ENCODE peak calls at places on chromosomes 11 and 22, in four cellular contexts. O is GM12891, S is spleen, K is tibial nerve. E is an unnamed sample.

GRCh38 chr11:3165152-3165705 is at the start of gene OSBPL5:
- DNase-seq in O (peak), K (peak), S (peak), E (peak)

GRCh38 chr11:89452780-89453179 is 38.4 kb downstream of the NOX4 start:
- DNase-seq in O (no peak), K (no peak), S (no peak), E (no peak)

GRCh38 chr11:101582242-101583052 is 1.4 kb downstream of the TRPC6 start:
- DNase-seq in S (peak), K (no peak), O (no peak), E (no peak)

GRCh38 chr22:46070215-46070721 is 80.1 kb upstream of the PPARA start:
- DNase-seq in O (no peak), S (peak), K (peak), E (no peak)

GRCh38 chr22:47808886-47809620 is 1046.6 kb downstream of the TBC1D22A start:
- DNase-seq in K (no peak), O (no peak), S (no peak), E (no peak)

GRCh38 chr22:50507991-50508884 is at the start of gene NCAPH2:
- DNase-seq in O (peak), K (peak), S (peak), E (peak)

GRCh38 chr22:47015589-47016178 is 253.2 kb downstream of the TBC1D22A start:
- DNase-seq in S (no peak), K (no peak), O (no peak), E (no peak)

GRCh38 chr11:12160231-12160630 is 49.8 kb downstream of the MICAL2 start:
- DNase-seq in O (no peak), S (no peak), K (no peak), E (no peak)

GRCh38 chr22:49856766-49857618 is 3.3 kb downstream of the ZBED4 start:
- DNase-seq in O (no peak), S (peak), K (no peak), E (no peak)

GRCh38 chr11:94924074-94925031 is 49.0 kb downstream of the CWC15 start:
- DNase-seq in K (no peak), S (no peak), O (no peak), E (no peak)

GRCh38 chr11:120599816-120600420 is 88.4 kb downstream of the GRIK4 start:
- DNase-seq in K (no peak), S (peak), O (no peak), E (no peak)

GRCh38 chr11:127392575-127392974 is 392.0 kb upstream of the KIRREL3 start:
- DNase-seq in K (no peak), S (no peak), O (no peak), E (no peak)

GRCh38 chr11:75289919-75290318 is 49.3 kb downstream of the TPBGL start:
- DNase-seq in O (no peak), K (no peak), S (no peak), E (no peak)

GRCh38 chr11:18669629-18670162 is 28.9 kb upstream of the TMEM86A start:
- DNase-seq in S (no peak), O (no peak), K (no peak), E (no peak)

GRCh38 chr22:27487600-27488450 is 313.7 kb downstream of the MN1 start:
- DNase-seq in K (no peak), O (no peak), S (no peak), E (no peak)

GRCh38 chr11:35056391-35057093 is 82.4 kb upstream of the CD44 start:
- DNase-seq in O (no peak), S (no peak), K (no peak), E (no peak)

GRCh38 chr22:42920101-42920820 is 63.2 kb upstream of the ARFGAP3 start:
- DNase-seq in K (no peak), O (no peak), S (peak), E (no peak)

GRCh38 chr11:665062-665706 is 28.1 kb downstream of the DRD4 start:
- DNase-seq in K (no peak), O (no peak), S (no peak), E (no peak)

GRCh38 chr11:22778642-22779041 is 51.0 kb downstream of the SVIP start:
- DNase-seq in S (no peak), O (no peak), K (no peak), E (no peak)

GRCh38 chr11:77130763-77131513 is 2.9 kb downstream of the MYO7A start:
- DNase-seq in K (peak), S (no peak), O (no peak), E (no peak)

GRCh38 chr11:97687106-97687505 is 1297.3 kb downstream of the JRKL start:
- DNase-seq in K (no peak), O (no peak), S (no peak), E (no peak)

GRCh38 chr11:60281482-60281881 is 1.0 kb downstream of the MS4A4A start:
- DNase-seq in S (no peak), K (no peak), O (no peak), E (no peak)

GRCh38 chr22:38176170-38176741 is 5.4 kb downstream of the PLA2G6 start:
- DNase-seq in S (peak), K (peak), O (no peak), E (no peak)

DNA sequence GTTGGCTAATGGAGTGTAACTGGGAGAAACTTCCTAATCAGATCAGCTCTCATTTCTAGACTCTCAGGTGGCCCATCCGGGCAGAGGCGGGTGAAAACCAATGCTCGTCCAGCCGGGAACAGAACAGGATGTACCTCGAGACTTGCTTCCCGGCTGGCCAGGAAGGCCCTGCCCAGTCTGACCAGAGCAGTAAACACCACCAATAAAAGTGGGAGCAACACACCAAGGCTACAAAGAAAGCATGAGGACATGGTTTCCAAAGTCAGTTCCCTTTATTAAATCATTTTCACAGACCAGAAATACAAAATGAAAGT is 940 bp upstream of the TNKS1BP1 start:
- DNase-seq in O (no peak), S (no peak), K (peak), E (peak)
- TF ChIP-seq POLR2A in O (no peak), S (no peak), K (no peak), E (no peak)

GRCh38 chr11:69013009-69013951 is at the start of gene MRGPRF:
- DNase-seq in S (peak), O (no peak), K (peak), E (no peak)
- TF ChIP-seq POLR2A in S (no peak), O (no peak), K (no peak), E (no peak)

DNA sequence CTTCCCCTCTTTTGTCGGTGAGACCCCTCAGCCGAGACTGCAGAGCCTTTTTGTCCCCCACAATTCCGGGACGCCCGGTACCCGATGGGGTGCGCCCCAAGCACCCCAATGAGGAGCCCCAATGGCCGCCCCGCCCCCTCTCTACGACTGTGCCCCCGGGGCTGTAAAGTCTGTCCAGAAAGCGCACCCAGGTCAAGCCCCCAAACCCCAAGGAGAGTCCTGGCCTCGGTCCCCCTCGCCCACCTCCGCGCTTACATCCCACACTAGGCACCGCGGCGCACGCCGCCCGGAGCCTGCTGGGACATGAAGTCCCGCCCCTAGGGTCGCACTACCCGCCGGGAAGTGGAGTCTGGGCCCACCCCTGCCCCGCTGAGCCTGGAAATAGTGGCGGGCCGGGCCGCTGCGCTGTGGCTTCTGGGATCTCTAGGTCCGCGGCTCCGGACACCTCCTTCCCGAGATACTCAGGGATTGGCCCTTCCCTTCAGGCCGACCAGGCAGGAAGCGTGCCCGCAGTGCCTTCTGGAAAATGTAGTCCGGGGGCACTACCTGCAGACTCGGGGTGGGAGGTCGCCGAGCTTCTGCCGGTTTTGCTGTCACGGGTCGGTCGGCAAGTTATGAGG is at the start of gene MEN1:
- DNase-seq in S (peak), K (peak), O (peak), E (peak)
- TF ChIP-seq POLR2A in S (no peak), K (peak), O (no peak), E (peak)

GRCh38 chr11:36249271-36249670 is 40.0 kb downstream of the COMMD9 start:
- DNase-seq in K (no peak), S (no peak), O (no peak), E (no peak)

GRCh38 chr11:36253238-36253637 is 36.0 kb downstream of the COMMD9 start:
- DNase-seq in K (no peak), O (no peak), S (no peak), E (no peak)

GRCh38 chr11:36247493-36247892 is 41.7 kb downstream of the COMMD9 start:
- DNase-seq in O (no peak), K (no peak), S (no peak), E (no peak)

GRCh38 chr11:36254739-36255138 is 34.5 kb downstream of the COMMD9 start:
- DNase-seq in O (no peak), S (no peak), K (no peak), E (no peak)

GRCh38 chr11:36251716-36252307 is 37.4 kb downstream of the COMMD9 start:
- DNase-seq in S (no peak), K (no peak), O (no peak), E (no peak)
- TF ChIP-seq POLR2A in S (no peak), K (no peak), O (no peak), E (no peak)

DNA sequence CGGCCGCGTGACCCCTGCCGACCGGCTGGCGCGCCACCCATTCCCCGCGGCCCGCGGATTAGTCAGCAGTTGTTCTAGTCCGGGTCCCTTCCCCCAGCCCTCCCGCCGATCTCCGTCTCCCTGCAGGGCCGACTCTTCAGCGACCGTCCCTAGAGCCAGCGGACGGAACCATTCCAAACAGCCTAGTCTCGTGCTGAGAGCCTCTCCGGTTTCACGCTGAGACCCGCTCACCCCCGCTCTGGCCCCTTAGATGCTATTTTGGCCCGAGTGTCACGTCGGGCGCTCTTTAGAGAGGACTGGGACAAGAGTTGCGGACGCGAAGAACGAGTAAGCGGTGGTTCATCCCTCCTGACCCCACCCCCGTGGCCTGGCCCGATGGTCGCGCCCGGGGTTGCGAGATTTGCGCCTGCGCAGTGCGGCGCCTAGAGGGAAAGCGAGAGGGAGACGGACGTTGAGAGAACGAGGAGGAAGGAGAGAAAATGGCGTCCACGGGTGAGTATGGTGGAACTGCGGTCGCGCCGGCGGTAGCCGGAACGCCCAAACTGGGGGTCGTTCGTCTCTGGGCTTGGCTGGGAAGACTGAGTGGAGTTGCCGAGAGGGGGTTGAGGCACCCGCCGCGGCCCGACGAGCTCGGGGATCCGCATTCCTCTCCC is at the start of the genes EWSR1 and RHBDD3:
- DNase-seq in S (peak), K (peak), O (peak), E (peak)
- TF ChIP-seq POLR2A in S (peak), K (peak), O (peak), E (peak)

GRCh38 chr22:37051629-37052385 is at the start of gene KCTD17:
- DNase-seq in S (peak), K (peak), O (peak), E (peak)
- TF ChIP-seq POLR2A in S (no peak), K (no peak), O (no peak), E (no peak)

GRCh38 chr11:117202386-117203068 is 3.4 kb downstream of the TAGLN start:
- DNase-seq in O (no peak), K (no peak), S (no peak), E (no peak)

GRCh38 chr11:117203069-117203407 is 3.9 kb downstream of the TAGLN start:
- DNase-seq in K (no peak), O (no peak), S (no peak), E (no peak)

GRCh38 chr11:117205211-117205818 is 6.1 kb downstream of the TAGLN start:
- DNase-seq in O (no peak), K (no peak), S (no peak), E (no peak)

GRCh38 chr11:117201906-117202305 is 2.7 kb downstream of the TAGLN start:
- DNase-seq in O (no peak), S (no peak), K (no peak), E (no peak)

GRCh38 chr11:117204283-117205080 is 5.3 kb downstream of the TAGLN start:
- DNase-seq in K (no peak), S (no peak), O (no peak), E (no peak)
- TF ChIP-seq POLR2A in K (no peak), S (no peak), O (no peak), E (no peak)

GRCh38 chr11:45917623-45918330 is at the start of gene PEX16:
- DNase-seq in S (peak), O (peak), K (peak), E (peak)
- TF ChIP-seq POLR2A in S (no peak), O (peak), K (peak), E (peak)

GRCh38 chr11:70619591-70619990 is 221.3 kb downstream of the CTTN start:
- DNase-seq in K (no peak), O (no peak), S (no peak), E (no peak)

GRCh38 chr11:70622091-70622490 is 223.8 kb downstream of the CTTN start:
- DNase-seq in O (no peak), S (no peak), K (no peak), E (no peak)

GRCh38 chr11:70621241-70621640 is 222.9 kb downstream of the CTTN start:
- DNase-seq in K (no peak), O (no peak), S (no peak), E (no peak)

GRCh38 chr11:70618471-70619101 is 220.3 kb downstream of the CTTN start:
- DNase-seq in K (no peak), O (no peak), S (no peak), E (no peak)

DNA sequence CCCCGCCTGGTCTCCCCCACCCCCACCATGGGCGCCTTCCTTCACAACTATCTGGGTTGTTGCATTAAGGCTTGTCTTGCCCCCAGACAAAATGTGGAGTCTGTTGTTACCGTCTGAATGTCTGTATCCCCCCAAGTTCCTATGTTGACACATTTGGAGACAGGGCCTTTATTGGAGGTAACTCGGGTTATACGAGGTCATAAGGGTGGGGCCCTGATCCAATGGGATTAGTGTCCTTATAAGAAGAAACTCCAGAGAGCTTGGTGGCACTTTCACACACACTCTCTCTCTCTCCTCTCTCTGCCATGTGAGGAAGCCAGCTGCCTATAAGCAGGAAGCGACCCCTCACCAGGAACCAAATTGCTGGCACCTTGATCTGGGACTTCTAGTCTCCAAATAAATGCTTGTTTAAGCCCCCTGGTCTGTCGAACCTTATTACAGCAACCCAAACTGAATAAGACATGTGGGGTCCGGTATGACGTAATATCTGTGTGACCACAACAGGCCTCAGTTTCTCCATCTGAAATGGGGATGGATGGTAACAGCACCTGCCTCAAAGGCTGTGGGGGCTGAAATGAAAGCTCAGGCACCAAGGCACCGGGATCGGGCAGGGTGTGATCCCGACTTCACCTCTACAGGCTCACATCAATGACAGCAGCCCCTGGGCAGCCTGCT is 222.3 kb downstream of the CTTN start:
- DNase-seq in O (no peak), K (no peak), S (no peak), E (no peak)
- TF ChIP-seq POLR2A in O (no peak), K (no peak), S (no peak), E (no peak)

E was measured in erythroblast.